ENCODE peak calls at places on chromosome 13, in nine cellular contexts. One of them, this sample, is unnamed.

GRCh38 chr13:60275208-60275607 is 111.5 kb upstream of the DIAPH3 start:
- DNase-seq in tibial nerve: no peak
- DNase-seq in BE2C: no peak
- DNase-seq in heart right ventricle: no peak
- DNase-seq in neural progenitor cell: no peak
- DNase-seq in neuronal stem cell: no peak
- DNase-seq in cardiac muscle cell: no peak
- DNase-seq in fibroblast of lung: no peak
- DNase-seq in CD8-positive, alpha-beta memory T cell: no peak
- DNase-seq in this sample: no peak

GRCh38 chr13:101730420-101731000 is 278.0 kb downstream of the ITGBL1 start:
- DNase-seq in heart right ventricle: no peak
- DNase-seq in tibial nerve: no peak
- DNase-seq in fibroblast of lung: no peak
- DNase-seq in neuronal stem cell: no peak
- DNase-seq in CD8-positive, alpha-beta memory T cell: no peak
- DNase-seq in cardiac muscle cell: no peak
- DNase-seq in BE2C: no peak
- DNase-seq in neural progenitor cell: no peak
- DNase-seq in this sample: no peak

GRCh38 chr13:49409008-49409407 is 34.9 kb downstream of the CAB39L start:
- DNase-seq in neuronal stem cell: no peak
- DNase-seq in cardiac muscle cell: no peak
- DNase-seq in heart right ventricle: no peak
- DNase-seq in BE2C: no peak
- DNase-seq in neural progenitor cell: peak; percentile 17
- DNase-seq in fibroblast of lung: no peak
- DNase-seq in CD8-positive, alpha-beta memory T cell: no peak
- DNase-seq in tibial nerve: no peak
- DNase-seq in this sample: no peak

GRCh38 chr13:75021151-75021550 is 460.8 kb downstream of the TBC1D4 start:
- DNase-seq in CD8-positive, alpha-beta memory T cell: no peak
- DNase-seq in neural progenitor cell: no peak
- DNase-seq in fibroblast of lung: no peak
- DNase-seq in neuronal stem cell: no peak
- DNase-seq in BE2C: no peak
- DNase-seq in heart right ventricle: no peak
- DNase-seq in cardiac muscle cell: no peak
- DNase-seq in tibial nerve: no peak
- DNase-seq in this sample: no peak

GRCh38 chr13:73547239-73547638 is 488.4 kb downstream of the KLF5 start:
- DNase-seq in BE2C: no peak
- DNase-seq in heart right ventricle: no peak
- DNase-seq in neuronal stem cell: no peak
- DNase-seq in cardiac muscle cell: no peak
- DNase-seq in tibial nerve: no peak
- DNase-seq in CD8-positive, alpha-beta memory T cell: no peak
- DNase-seq in neural progenitor cell: no peak
- DNase-seq in fibroblast of lung: no peak
- DNase-seq in this sample: no peak

GRCh38 chr13:45519473-45519872 is 54.7 kb downstream of the COG3 start:
- DNase-seq in tibial nerve: no peak
- DNase-seq in neural progenitor cell: no peak
- DNase-seq in cardiac muscle cell: no peak
- DNase-seq in neuronal stem cell: no peak
- DNase-seq in fibroblast of lung: no peak
- DNase-seq in BE2C: no peak
- DNase-seq in CD8-positive, alpha-beta memory T cell: no peak
- DNase-seq in heart right ventricle: no peak
- DNase-seq in this sample: no peak

GRCh38 chr13:110034031-110034430 is 247.6 kb upstream of the IRS2 start:
- DNase-seq in CD8-positive, alpha-beta memory T cell: no peak
- DNase-seq in heart right ventricle: no peak
- DNase-seq in cardiac muscle cell: no peak
- DNase-seq in tibial nerve: no peak
- DNase-seq in neural progenitor cell: no peak
- DNase-seq in BE2C: no peak
- DNase-seq in neuronal stem cell: no peak
- DNase-seq in fibroblast of lung: no peak
- DNase-seq in this sample: no peak

GRCh38 chr13:68467160-68467559 is 1237.0 kb upstream of the PCDH9 start:
- DNase-seq in heart right ventricle: no peak
- DNase-seq in fibroblast of lung: no peak
- DNase-seq in BE2C: no peak
- DNase-seq in neural progenitor cell: no peak
- DNase-seq in neuronal stem cell: no peak
- DNase-seq in tibial nerve: no peak
- DNase-seq in CD8-positive, alpha-beta memory T cell: no peak
- DNase-seq in cardiac muscle cell: no peak
- DNase-seq in this sample: no peak

GRCh38 chr13:84567848-84568247 is 685.6 kb upstream of the SLITRK1 start:
- DNase-seq in CD8-positive, alpha-beta memory T cell: no peak
- DNase-seq in fibroblast of lung: no peak
- DNase-seq in cardiac muscle cell: no peak
- DNase-seq in BE2C: no peak
- DNase-seq in tibial nerve: no peak
- DNase-seq in neural progenitor cell: no peak
- DNase-seq in neuronal stem cell: no peak
- DNase-seq in heart right ventricle: no peak
- DNase-seq in this sample: no peak

DNA sequence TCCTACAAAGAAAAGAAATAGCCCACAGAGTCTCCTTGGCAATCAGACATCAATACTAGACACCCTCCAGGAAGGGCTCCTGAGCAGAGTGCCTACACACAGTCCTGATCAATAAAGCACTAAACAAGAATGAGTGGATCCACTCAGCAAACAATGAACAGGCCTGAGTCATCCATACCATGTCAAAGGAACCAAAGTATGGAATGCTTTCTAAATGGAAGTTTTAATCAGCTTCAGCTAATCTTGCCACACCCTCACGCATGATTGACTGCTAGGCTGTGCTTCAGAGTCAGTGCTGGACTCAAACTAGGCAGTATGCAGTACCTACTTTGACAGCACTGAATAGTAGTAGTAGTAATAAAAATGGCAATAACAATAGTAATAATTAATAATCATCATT is 392.7 kb upstream of the HTR2A start:
- DNase-seq in BE2C: no peak
- DNase-seq in cardiac muscle cell: no peak
- DNase-seq in heart right ventricle: no peak
- DNase-seq in fibroblast of lung: no peak
- DNase-seq in tibial nerve: no peak
- DNase-seq in CD8-positive, alpha-beta memory T cell: no peak
- DNase-seq in neural progenitor cell: peak; percentile 32
- DNase-seq in neuronal stem cell: peak; percentile 6
- DNase-seq in this sample: no peak
- H3K4me1 ChIP-seq in BE2C: no peaks in the 10 kb centered on the region
- H3K4me1 ChIP-seq in cardiac muscle cell: peaks cover 6% of the 10 kb centered on the region
- H3K4me1 ChIP-seq in heart right ventricle: no peaks in the 10 kb centered on the region
- H3K4me1 ChIP-seq in fibroblast of lung: no peaks in the 10 kb centered on the region
- H3K4me1 ChIP-seq in tibial nerve: no peaks in the 10 kb centered on the region
- H3K4me1 ChIP-seq in CD8-positive, alpha-beta memory T cell: no peaks in the 10 kb centered on the region
- H3K4me1 ChIP-seq in neural progenitor cell: no peaks in the 10 kb centered on the region
- H3K4me1 ChIP-seq in neuronal stem cell: no peaks in the 10 kb centered on the region
- H3K4me1 ChIP-seq in this sample: no peaks in the 10 kb centered on the region

GRCh38 chr13:77310579-77311279 is 16.2 kb downstream of the MYCBP2 start:
- DNase-seq in fibroblast of lung: peak; percentile 8
- DNase-seq in heart right ventricle: no peak
- DNase-seq in cardiac muscle cell: no peak
- DNase-seq in BE2C: no peak
- DNase-seq in tibial nerve: no peak
- DNase-seq in neural progenitor cell: no peak
- DNase-seq in neuronal stem cell: no peak
- DNase-seq in CD8-positive, alpha-beta memory T cell: no peak
- DNase-seq in this sample: no peak
- H3K4me1 ChIP-seq in fibroblast of lung: peaks cover 2% of the 10 kb centered on the region
- H3K4me1 ChIP-seq in heart right ventricle: peaks cover 26% of the 10 kb centered on the region
- H3K4me1 ChIP-seq in cardiac muscle cell: no peaks in the 10 kb centered on the region
- H3K4me1 ChIP-seq in BE2C: no peaks in the 10 kb centered on the region
- H3K4me1 ChIP-seq in tibial nerve: no peaks in the 10 kb centered on the region
- H3K4me1 ChIP-seq in neural progenitor cell: peaks cover 15% of the 10 kb centered on the region
- H3K4me1 ChIP-seq in neuronal stem cell: peaks cover 2% of the 10 kb centered on the region
- H3K4me1 ChIP-seq in CD8-positive, alpha-beta memory T cell: peaks cover 81% of the 10 kb centered on the region
- H3K4me1 ChIP-seq in this sample: no peaks in the 10 kb centered on the region

GRCh38 chr13:113489549-113490495 is 689 bp downstream of the DCUN1D2 start:
- DNase-seq in neural progenitor cell: no peak
- DNase-seq in tibial nerve: no peak
- DNase-seq in BE2C: peak; percentile 42
- DNase-seq in cardiac muscle cell: peak; percentile 38
- DNase-seq in heart right ventricle: peak; percentile 33
- DNase-seq in neuronal stem cell: peak; percentile 17
- DNase-seq in CD8-positive, alpha-beta memory T cell: peak; percentile 6
- DNase-seq in fibroblast of lung: peak; percentile 44
- DNase-seq in this sample: no peak
- H3K4me1 ChIP-seq in neural progenitor cell: peaks cover 29% of the 10 kb centered on the region
- H3K4me1 ChIP-seq in tibial nerve: no peaks in the 10 kb centered on the region
- H3K4me1 ChIP-seq in BE2C: peaks cover 36% of the 10 kb centered on the region
- H3K4me1 ChIP-seq in cardiac muscle cell: peaks cover 17% of the 10 kb centered on the region
- H3K4me1 ChIP-seq in heart right ventricle: peaks cover 43% of the 10 kb centered on the region
- H3K4me1 ChIP-seq in neuronal stem cell: peaks cover 9% of the 10 kb centered on the region
- H3K4me1 ChIP-seq in CD8-positive, alpha-beta memory T cell: peaks cover 30% of the 10 kb centered on the region
- H3K4me1 ChIP-seq in fibroblast of lung: peaks cover 18% of the 10 kb centered on the region
- H3K4me1 ChIP-seq in this sample: no peaks in the 10 kb centered on the region

GRCh38 chr13:40061466-40062450 is 406.3 kb downstream of the COG6 start:
- DNase-seq in BE2C: no peak
- DNase-seq in fibroblast of lung: no peak
- DNase-seq in CD8-positive, alpha-beta memory T cell: no peak
- DNase-seq in neural progenitor cell: no peak
- DNase-seq in tibial nerve: no peak
- DNase-seq in cardiac muscle cell: no peak
- DNase-seq in heart right ventricle: no peak
- DNase-seq in neuronal stem cell: no peak
- DNase-seq in this sample: no peak

GRCh38 chr13:40063743-40064142 is 408.3 kb downstream of the COG6 start:
- DNase-seq in neuronal stem cell: no peak
- DNase-seq in heart right ventricle: no peak
- DNase-seq in CD8-positive, alpha-beta memory T cell: no peak
- DNase-seq in cardiac muscle cell: no peak
- DNase-seq in tibial nerve: no peak
- DNase-seq in fibroblast of lung: no peak
- DNase-seq in BE2C: no peak
- DNase-seq in neural progenitor cell: no peak
- DNase-seq in this sample: no peak

GRCh38 chr13:40063278-40063698 is 407.8 kb downstream of the COG6 start:
- DNase-seq in CD8-positive, alpha-beta memory T cell: no peak
- DNase-seq in neuronal stem cell: no peak
- DNase-seq in cardiac muscle cell: no peak
- DNase-seq in BE2C: peak; percentile 62
- DNase-seq in fibroblast of lung: no peak
- DNase-seq in tibial nerve: no peak
- DNase-seq in heart right ventricle: no peak
- DNase-seq in neural progenitor cell: no peak
- DNase-seq in this sample: no peak

GRCh38 chr13:40064723-40065122 is 409.3 kb downstream of the COG6 start:
- DNase-seq in BE2C: no peak
- DNase-seq in cardiac muscle cell: no peak
- DNase-seq in tibial nerve: no peak
- DNase-seq in heart right ventricle: no peak
- DNase-seq in neural progenitor cell: no peak
- DNase-seq in neuronal stem cell: no peak
- DNase-seq in fibroblast of lung: peak; percentile 93
- DNase-seq in CD8-positive, alpha-beta memory T cell: no peak
- DNase-seq in this sample: no peak

GRCh38 chr13:40064154-40064713 is 408.8 kb downstream of the COG6 start:
- DNase-seq in BE2C: no peak
- DNase-seq in CD8-positive, alpha-beta memory T cell: no peak
- DNase-seq in cardiac muscle cell: no peak
- DNase-seq in neural progenitor cell: no peak
- DNase-seq in heart right ventricle: no peak
- DNase-seq in neuronal stem cell: no peak
- DNase-seq in fibroblast of lung: no peak
- DNase-seq in tibial nerve: no peak
- DNase-seq in this sample: no peak
- H3K4me1 ChIP-seq in BE2C: peaks cover 4% of the 10 kb centered on the region
- H3K4me1 ChIP-seq in CD8-positive, alpha-beta memory T cell: peaks cover 4% of the 10 kb centered on the region
- H3K4me1 ChIP-seq in cardiac muscle cell: no peaks in the 10 kb centered on the region
- H3K4me1 ChIP-seq in neural progenitor cell: no peaks in the 10 kb centered on the region
- H3K4me1 ChIP-seq in heart right ventricle: no peaks in the 10 kb centered on the region
- H3K4me1 ChIP-seq in neuronal stem cell: peaks cover 3% of the 10 kb centered on the region
- H3K4me1 ChIP-seq in fibroblast of lung: peaks cover 2% of the 10 kb centered on the region
- H3K4me1 ChIP-seq in tibial nerve: no peaks in the 10 kb centered on the region
- H3K4me1 ChIP-seq in this sample: peaks cover 2% of the 10 kb centered on the region

GRCh38 chr13:107252021-107252420 is 684.1 kb upstream of the ARGLU1 start:
- DNase-seq in tibial nerve: no peak
- DNase-seq in fibroblast of lung: no peak
- DNase-seq in neural progenitor cell: no peak
- DNase-seq in heart right ventricle: no peak
- DNase-seq in CD8-positive, alpha-beta memory T cell: no peak
- DNase-seq in cardiac muscle cell: no peak
- DNase-seq in neuronal stem cell: no peak
- DNase-seq in BE2C: no peak
- DNase-seq in this sample: no peak
- H3K4me1 ChIP-seq in tibial nerve: no peaks in the 10 kb centered on the region
- H3K4me1 ChIP-seq in fibroblast of lung: no peaks in the 10 kb centered on the region
- H3K4me1 ChIP-seq in neural progenitor cell: peaks cover 5% of the 10 kb centered on the region
- H3K4me1 ChIP-seq in heart right ventricle: no peaks in the 10 kb centered on the region
- H3K4me1 ChIP-seq in CD8-positive, alpha-beta memory T cell: no peaks in the 10 kb centered on the region
- H3K4me1 ChIP-seq in cardiac muscle cell: no peaks in the 10 kb centered on the region
- H3K4me1 ChIP-seq in neuronal stem cell: peaks cover 3% of the 10 kb centered on the region
- H3K4me1 ChIP-seq in BE2C: peaks cover 20% of the 10 kb centered on the region
- H3K4me1 ChIP-seq in this sample: no peaks in the 10 kb centered on the region